ENCODE peak calls at places on chromosome 19, in seven cellular contexts. N, Y, G, J, L, D and Z are unnamed samples.

GRCh38 chr19:49985926-49986325 is 25.0 kb upstream of the SIGLEC11 start:
- DNase-seq in N (no peak), Y (no peak), G (no peak), J (no peak), L (no peak), D (no peak), Z (no peak)

GRCh38 chr19:38693380-38694223 is 46.2 kb downstream of the ACTN4 start:
- DNase-seq in N (no peak), Y (no peak), G (peak), J (no peak), L (peak), D (peak), Z (no peak)

GRCh38 chr19:289651-290538 is 1.3 kb downstream of the PLPP2 start:
- DNase-seq in N (no peak), Y (peak), G (peak), J (no peak), L (peak), D (peak), Z (peak)

GRCh38 chr19:44202470-44202869 is 9.9 kb upstream of the ZNF227 start:
- DNase-seq in N (no peak), Y (no peak), G (no peak), J (no peak), L (peak), D (no peak), Z (no peak)

GRCh38 chr19:17993076-17993813 is 14.7 kb upstream of the ARRDC2 start:
- DNase-seq in N (no peak), Y (no peak), G (no peak), J (no peak), L (no peak), D (no peak), Z (no peak)

GRCh38 chr19:16684216-16684615 is 23.3 kb downstream of the TMEM38A start:
- DNase-seq in N (no peak), Y (no peak), G (no peak), J (no peak), L (no peak), D (no peak), Z (no peak)

GRCh38 chr19:1286859-1287621 is 1.4 kb downstream of the EFNA2 start:
- DNase-seq in N (no peak), Y (no peak), G (no peak), J (no peak), L (no peak), D (no peak), Z (no peak)

GRCh38 chr19:45091031-45091918 is 1.7 kb upstream of the PPP1R37 start:
- DNase-seq in N (peak), Y (peak), G (peak), J (peak), L (peak), D (peak), Z (peak)

GRCh38 chr19:17747205-17748098 is 3.8 kb upstream of the FCHO1 start:
- DNase-seq in N (peak), Y (peak), G (peak), J (peak), L (peak), D (peak), Z (peak)

GRCh38 chr19:46607441-46607841 is 6.3 kb downstream of the CALM3 start:
- DNase-seq in N (no peak), Y (peak), G (no peak), J (no peak), L (no peak), D (no peak), Z (no peak)

GRCh38 chr19:35013047-35013819 is 13.1 kb downstream of the GRAMD1A start:
- DNase-seq in N (peak), Y (no peak), G (no peak), J (peak), L (peak), D (no peak), Z (peak)

GRCh38 chr19:7476941-7477494 is 11.8 kb downstream of the PEX11G start:
- DNase-seq in N (no peak), Y (no peak), G (no peak), J (no peak), L (no peak), D (no peak), Z (no peak)

GRCh38 chr19:1066748-1067340 is at the start of gene ARHGAP45:
- DNase-seq in N (no peak), Y (no peak), G (no peak), J (peak), L (no peak), D (no peak), Z (no peak)